ENCODE peak calls at places on chromosomes 11 and 22, in six cellular contexts. S is psoas muscle, A is A673, V is cardiac muscle cell, G is prostate gland, I is fibroblast of lung. R is an unnamed sample.

GRCh38 chr22:46079093-46079860 is 71.0 kb upstream of the PPARA start:
- DNase-seq in S (peak; percentile 55), A (peak; percentile 54), V (no peak), G (no peak), I (no peak), R (no peak)

GRCh38 chr11:63567044-63567840 is 4.1 kb upstream of the PLAAT2 start:
- DNase-seq in S (no peak), A (peak; percentile 63), V (peak; percentile 30), G (peak; percentile 24), I (peak; percentile 81), R (no peak)

GRCh38 chr22:33975841-33976240 is 55.6 kb upstream of the LARGE1 start:
- DNase-seq in S (no peak), A (no peak), V (no peak), G (no peak), I (no peak), R (no peak)

GRCh38 chr11:119626910-119627305 is 102.1 kb downstream of the NECTIN1 start:
- DNase-seq in S (peak; percentile 45), A (no peak), V (no peak), G (no peak), I (no peak), R (peak; percentile 96)

GRCh38 chr11:128341280-128341679 is 246.1 kb downstream of the ETS1 start:
- DNase-seq in S (no peak), A (no peak), V (no peak), G (no peak), I (no peak), R (no peak)

GRCh38 chr11:23846902-23847422 is 649.9 kb upstream of the LUZP2 start:
- DNase-seq in S (no peak), A (no peak), V (no peak), G (no peak), I (no peak), R (no peak)

GRCh38 chr11:68036717-68037239 is 2.0 kb upstream of the TCIRG1 start:
- DNase-seq in S (peak; percentile 84), A (no peak), V (no peak), G (no peak), I (no peak), R (no peak)

GRCh38 chr11:45142241-45142885 is 4.1 kb upstream of the PRDM11 start:
- DNase-seq in S (no peak), A (no peak), V (no peak), G (no peak), I (peak; percentile 16), R (no peak)

GRCh38 chr22:40631925-40632324 is 4.6 kb downstream of the MRTFA start:
- DNase-seq in S (no peak), A (no peak), V (no peak), G (no peak), I (no peak), R (no peak)

GRCh38 chr11:43676933-43677332 is 3.6 kb upstream of the HSD17B12 start:
- DNase-seq in S (no peak), A (no peak), V (no peak), G (no peak), I (no peak), R (no peak)

GRCh38 chr11:102990145-102990544 is 34.6 kb upstream of the MMP13 start:
- DNase-seq in S (no peak), A (no peak), V (no peak), G (no peak), I (no peak), R (no peak)

GRCh38 chr11:79219186-79220045 is 221.4 kb downstream of the TENM4 start:
- DNase-seq in S (no peak), A (no peak), V (no peak), G (no peak), I (no peak), R (no peak)

DNA sequence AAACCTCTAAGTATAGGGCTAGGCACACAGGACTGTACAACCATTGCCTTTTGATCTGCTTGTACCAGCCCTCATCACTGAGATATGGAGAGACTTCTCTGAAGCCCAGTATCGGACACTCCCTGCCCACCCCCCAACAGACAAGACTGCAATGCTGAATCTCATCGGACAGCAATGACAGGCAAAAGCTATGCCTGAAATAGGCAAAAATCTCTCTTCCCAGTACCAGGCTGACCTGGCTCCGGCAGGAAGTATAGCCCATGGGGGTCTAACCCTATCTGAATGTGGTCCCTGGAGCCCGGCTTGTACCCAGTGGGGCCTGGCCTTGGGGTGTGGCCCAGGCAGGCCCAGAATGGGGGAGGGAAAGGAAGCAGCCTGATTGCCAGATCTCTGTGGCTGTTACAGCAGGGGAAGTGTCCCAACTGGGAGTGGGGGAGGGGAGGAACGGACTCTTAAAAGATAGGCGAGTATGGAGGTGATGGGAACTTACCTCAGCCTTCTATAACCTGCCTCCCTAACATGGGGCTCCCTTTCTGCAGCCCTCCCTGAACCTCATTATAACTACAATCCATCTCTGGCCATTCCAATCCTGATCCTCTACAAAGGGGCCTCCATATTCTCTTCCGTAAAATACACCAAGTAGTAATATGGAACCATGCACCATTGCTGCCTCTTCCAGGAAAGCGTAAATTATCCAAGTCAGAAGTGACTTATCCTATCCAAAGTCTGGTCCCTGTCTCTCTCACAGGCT is 6.2 kb downstream of the RHOG start:
- DNase-seq in S (peak; percentile 74), A (no peak), V (no peak), G (no peak), I (no peak), R (no peak)
- H3K27ac ChIP-seq in S (no peak overlapping the region), A (no peak overlapping the region), V (no peak overlapping the region), G (no peak overlapping the region), I (no peak overlapping the region), R (no peak overlapping the region)

GRCh38 chr11:65891180-65892136 is 985 bp downstream of the CCDC85B start:
- DNase-seq in S (peak; percentile 74), A (peak; percentile 66), V (peak; percentile 40), G (no peak), I (peak; percentile 37), R (peak; percentile 79)

GRCh38 chr11:65895482-65895981 is 4.7 kb downstream of the FOSL1 start:
- DNase-seq in S (no peak), A (no peak), V (no peak), G (no peak), I (no peak), R (no peak)

GRCh38 chr11:65896009-65896999 is 3.9 kb downstream of the FOSL1 start:
- DNase-seq in S (no peak), A (no peak), V (no peak), G (no peak), I (no peak), R (no peak)

GRCh38 chr11:65892661-65893317 is 2.3 kb downstream of the CCDC85B start:
- DNase-seq in S (no peak), A (no peak), V (no peak), G (no peak), I (no peak), R (no peak)

GRCh38 chr11:65894034-65894591 is 3.6 kb downstream of the CCDC85B start:
- DNase-seq in S (no peak), A (no peak), V (no peak), G (no peak), I (no peak), R (no peak)
- H3K4me1 ChIP-seq in S (peaks cover 20% of the 10 kb centered on the region), A (peaks cover 39% of the 10 kb centered on the region), V (peaks cover 22% of the 10 kb centered on the region), G (peaks cover 10% of the 10 kb centered on the region), I (peaks cover 28% of the 10 kb centered on the region), R (peaks cover 19% of the 10 kb centered on the region)

GRCh38 chr22:37904572-37905533 is 1.2 kb upstream of the MICALL1 start:
- DNase-seq in S (peak; percentile 75), A (peak; percentile 61), V (peak; percentile 10), G (no peak), I (peak; percentile 99), R (peak; percentile 87)
- H3K4me3 ChIP-seq in S (no peak overlapping the region), A (peak overlapping the region; percentile 66), V (no peak overlapping the region), G (no peak overlapping the region), I (no peak overlapping the region), R (peak overlapping the region; percentile 68)

GRCh38 chr11:19199037-19199436 is 2.7 kb downstream of the CSRP3 start:
- DNase-seq in S (no peak), A (no peak), V (no peak), G (no peak), I (no peak), R (no peak)

GRCh38 chr11:19194620-19195308 is 7.0 kb downstream of the CSRP3 start:
- DNase-seq in S (no peak), A (no peak), V (no peak), G (no peak), I (no peak), R (no peak)

GRCh38 chr11:19191530-19192169 is 10.1 kb downstream of the CSRP3 start:
- DNase-seq in S (peak; percentile 58), A (no peak), V (peak; percentile 37), G (no peak), I (no peak), R (no peak)

GRCh38 chr11:19196458-19196857 is 5.3 kb downstream of the CSRP3 start:
- DNase-seq in S (peak; percentile 55), A (no peak), V (no peak), G (no peak), I (no peak), R (no peak)

GRCh38 chr11:19193916-19194315 is 7.9 kb downstream of the CSRP3 start:
- DNase-seq in S (no peak), A (no peak), V (no peak), G (no peak), I (no peak), R (peak; percentile 62)
- H3K27ac ChIP-seq in S (peak overlapping the region; percentile 82), A (no peak overlapping the region), V (no peak overlapping the region), G (no peak overlapping the region), I (no peak overlapping the region), R (no peak overlapping the region)

GRCh38 chr22:29203883-29204282 is 1.8 kb upstream of the EMID1 start:
- DNase-seq in S (no peak), A (peak; percentile 34), V (no peak), G (no peak), I (no peak), R (no peak)
- H3K4me1 ChIP-seq in S (no peaks in the 10 kb centered on the region), A (peaks cover 19% of the 10 kb centered on the region), V (no peaks in the 10 kb centered on the region), G (no peaks in the 10 kb centered on the region), I (no peaks in the 10 kb centered on the region), R (peaks cover 9% of the 10 kb centered on the region)

GRCh38 chr22:41661088-41661487 is 27.6 kb downstream of the SNU13 start:
- DNase-seq in S (no peak), A (no peak), V (no peak), G (no peak), I (no peak), R (no peak)

GRCh38 chr22:41661713-41662112 is 27.0 kb downstream of the SNU13 start:
- DNase-seq in S (no peak), A (no peak), V (no peak), G (no peak), I (no peak), R (no peak)

GRCh38 chr22:41660416-41660815 is 28.3 kb downstream of the SNU13 start:
- DNase-seq in S (no peak), A (no peak), V (peak; percentile 23), G (no peak), I (no peak), R (no peak)

GRCh38 chr22:41664951-41665350 is 23.7 kb downstream of the SNU13 start:
- DNase-seq in S (no peak), A (no peak), V (no peak), G (no peak), I (no peak), R (no peak)

GRCh38 chr22:41664490-41664889 is 24.2 kb downstream of the SNU13 start:
- DNase-seq in S (no peak), A (no peak), V (no peak), G (no peak), I (no peak), R (no peak)
- H3K4me3 ChIP-seq in S (no peak overlapping the region), A (no peak overlapping the region), V (no peak overlapping the region), G (no peak overlapping the region), I (no peak overlapping the region), R (no peak overlapping the region)